ENCODE peak calls at places on chromosomes 3 and 15, in nine cellular contexts. V is body of pancreas; E is right cardiac atrium; O is A549; S is neural progenitor cell; J is neuronal stem cell; X is CD8-positive, alpha-beta memory T cell; L is psoas muscle; A is mucosa of descending colon. P is an unnamed sample. For H3K4me1 and H3K9me3, the result is how much of the 10 kb centered on the place peaks cover.

GRCh38 chr15:98666441-98666840 is 18.1 kb downstream of the IGF1R start:
- DNase-seq in V (no peak), E (no peak), O (no peak), S (no peak), J (no peak), X (no peak), L (no peak), A (no peak), P (no peak)

GRCh38 chr3:146431240-146431639 is 38.1 kb downstream of the PLSCR2 start:
- DNase-seq in V (no peak), E (no peak), O (no peak), S (no peak), J (no peak), X (no peak), L (no peak), A (no peak), P (no peak)

GRCh38 chr3:71238267-71238985 is 345.1 kb downstream of the FOXP1 start:
- DNase-seq in V (no peak), E (no peak), O (no peak), S (no peak), J (no peak), X (no peak), L (no peak), A (peak), P (no peak)

GRCh38 chr3:127799476-127800222 is 22.7 kb downstream of the MGLL start:
- DNase-seq in V (no peak), E (no peak), O (no peak), S (no peak), J (no peak), X (no peak), L (no peak), A (no peak), P (no peak)

GRCh38 chr3:136197159-136197715 is 1.1 kb upstream of the MSL2 start:
- DNase-seq in V (no peak), E (no peak), O (no peak), S (no peak), J (no peak), X (no peak), L (no peak), A (no peak), P (no peak)

GRCh38 chr3:2024713-2025112 is 74.0 kb upstream of the CNTN4 start:
- DNase-seq in V (no peak), E (no peak), O (no peak), S (no peak), J (no peak), X (no peak), L (no peak), A (no peak), P (no peak)

GRCh38 chr3:152388631-152389030 is 119.9 kb downstream of the MBNL1 start:
- DNase-seq in V (no peak), E (no peak), O (no peak), S (no peak), J (no peak), X (no peak), L (no peak), A (no peak), P (no peak)

GRCh38 chr3:172102123-172102882 is 62.9 kb downstream of the FNDC3B start:
- DNase-seq in V (peak), E (peak), O (no peak), S (no peak), J (no peak), X (peak), L (no peak), A (peak), P (no peak)

GRCh38 chr15:29008846-29009245 is 123.1 kb downstream of the APBA2 start:
- DNase-seq in V (no peak), E (no peak), O (no peak), S (no peak), J (no peak), X (no peak), L (no peak), A (no peak), P (no peak)

GRCh38 chr3:158659454-158660237 is 12.8 kb downstream of the LXN start:
- DNase-seq in V (peak), E (peak), O (peak), S (peak), J (peak), X (peak), L (peak), A (peak), P (peak)

GRCh38 chr3:171811059-171811912 is 1.0 kb upstream of the PLD1 start:
- DNase-seq in V (no peak), E (peak), O (peak), S (no peak), J (no peak), X (no peak), L (peak), A (no peak), P (peak)

GRCh38 chr3:58180940-58181587 is 29.7 kb downstream of the DNASE1L3 start:
- DNase-seq in V (no peak), E (no peak), O (no peak), S (no peak), J (no peak), X (no peak), L (no peak), A (no peak), P (no peak)

GRCh38 chr15:84598250-84598649 is 2.6 kb upstream of the ZSCAN2 start:
- DNase-seq in V (no peak), E (no peak), O (no peak), S (peak), J (no peak), X (peak), L (no peak), A (no peak), P (no peak)

GRCh38 chr3:197022405-197023231 is 7.0 kb downstream of the MELTF start:
- DNase-seq in V (no peak), E (no peak), O (no peak), S (no peak), J (no peak), X (no peak), L (no peak), A (no peak), P (no peak)

GRCh38 chr15:70643783-70644125 is 119.6 kb downstream of the UACA start:
- DNase-seq in V (no peak), E (no peak), O (peak), S (no peak), J (no peak), X (no peak), L (no peak), A (no peak), P (no peak)

GRCh38 chr3:99342374-99342773 is 296.0 kb upstream of the COL8A1 start:
- DNase-seq in V (no peak), E (no peak), O (no peak), S (no peak), J (no peak), X (no peak), L (no peak), A (no peak), P (no peak)

GRCh38 chr3:129305592-129306091 is 27.0 kb downstream of the HMCES start:
- DNase-seq in V (peak), E (peak), O (no peak), S (peak), J (peak), X (no peak), L (peak), A (peak), P (peak)

GRCh38 chr3:88713233-88713691 is 394.2 kb upstream of the EPHA3 start:
- DNase-seq in V (no peak), E (no peak), O (no peak), S (no peak), J (no peak), X (no peak), L (no peak), A (no peak), P (no peak)

GRCh38 chr3:63168179-63168578 is 109.9 kb upstream of the SYNPR start:
- DNase-seq in V (no peak), E (no peak), O (no peak), S (no peak), J (no peak), X (no peak), L (no peak), A (no peak), P (no peak)

GRCh38 chr15:27701014-27701413 is 398.1 kb downstream of the OCA2 start:
- DNase-seq in V (no peak), E (no peak), O (no peak), S (no peak), J (no peak), X (no peak), L (no peak), A (no peak), P (no peak)

GRCh38 chr3:25872200-25872877 is 82.4 kb downstream of the OXSM start:
- DNase-seq in V (no peak), E (no peak), O (no peak), S (no peak), J (no peak), X (no peak), L (no peak), A (no peak), P (no peak)

GRCh38 chr3:148532326-148532725 is 165.4 kb upstream of the AGTR1 start:
- DNase-seq in V (no peak), E (no peak), O (no peak), S (no peak), J (no peak), X (no peak), L (no peak), A (no peak), P (no peak)

GRCh38 chr3:133367956-133368355 is 31.9 kb upstream of the BFSP2 start:
- DNase-seq in V (no peak), E (no peak), O (no peak), S (no peak), J (no peak), X (no peak), L (no peak), A (no peak), P (no peak)

GRCh38 chr3:130548356-130548755 is 31.4 kb downstream of the COL6A6 start:
- DNase-seq in V (no peak), E (no peak), O (no peak), S (no peak), J (no peak), X (no peak), L (no peak), A (no peak), P (no peak)

GRCh38 chr3:160707187-160707789 is 30.3 kb downstream of the ARL14 start:
- DNase-seq in V (peak), E (no peak), O (peak), S (peak), J (peak), X (peak), L (no peak), A (peak), P (no peak)

GRCh38 chr15:70416851-70417250 is 319.1 kb upstream of the TLE3 start:
- DNase-seq in V (no peak), E (no peak), O (no peak), S (no peak), J (no peak), X (no peak), L (no peak), A (no peak), P (peak)

GRCh38 chr3:15386352-15386751 is 41.0 kb downstream of the METTL6 start:
- DNase-seq in V (no peak), E (no peak), O (no peak), S (no peak), J (no peak), X (no peak), L (no peak), A (peak), P (no peak)
- H3K4me1 ChIP-seq in V (under half), E (under half), O (under half), S (under half), J (under half), X (under half), L (under half), A (under half), P (under half)

DNA sequence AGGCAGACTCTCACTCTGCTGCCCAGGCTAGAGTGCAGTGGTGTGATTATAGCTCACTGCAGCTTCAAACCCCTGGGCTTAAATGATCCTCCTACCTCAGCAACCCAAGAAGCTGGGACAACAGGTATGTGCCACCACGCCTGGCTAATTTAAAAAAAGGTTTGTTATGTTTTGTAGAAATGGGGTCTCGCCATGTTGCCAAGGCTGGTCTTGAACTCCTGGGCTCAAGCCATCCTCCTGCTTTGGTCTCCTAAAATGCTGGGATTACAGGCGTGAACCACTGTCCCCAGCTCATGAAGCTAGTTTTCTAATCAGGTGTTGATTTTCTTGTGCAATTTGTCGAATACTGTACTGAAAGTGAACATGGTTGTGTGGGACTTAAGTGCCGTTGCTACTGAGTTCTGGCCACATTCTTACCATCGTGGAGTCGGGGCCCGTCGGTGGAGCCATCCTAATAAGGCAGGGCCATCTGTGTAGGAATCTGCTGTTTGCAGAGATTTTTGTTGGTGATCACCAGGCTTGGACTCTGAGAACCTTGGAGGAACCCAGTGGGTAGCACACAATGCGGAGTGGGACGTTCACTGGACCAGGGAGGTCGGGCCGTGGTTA is 193.2 kb downstream of the GOLGA6L6 start:
- DNase-seq in V (no peak), E (no peak), O (no peak), S (no peak), J (no peak), X (no peak), L (no peak), A (no peak), P (no peak)
- H3K9me3 ChIP-seq in V (under half), E (under half), O (half or more), S (half or more), J (under half), X (under half), L (under half), A (half or more), P (under half)

DNA sequence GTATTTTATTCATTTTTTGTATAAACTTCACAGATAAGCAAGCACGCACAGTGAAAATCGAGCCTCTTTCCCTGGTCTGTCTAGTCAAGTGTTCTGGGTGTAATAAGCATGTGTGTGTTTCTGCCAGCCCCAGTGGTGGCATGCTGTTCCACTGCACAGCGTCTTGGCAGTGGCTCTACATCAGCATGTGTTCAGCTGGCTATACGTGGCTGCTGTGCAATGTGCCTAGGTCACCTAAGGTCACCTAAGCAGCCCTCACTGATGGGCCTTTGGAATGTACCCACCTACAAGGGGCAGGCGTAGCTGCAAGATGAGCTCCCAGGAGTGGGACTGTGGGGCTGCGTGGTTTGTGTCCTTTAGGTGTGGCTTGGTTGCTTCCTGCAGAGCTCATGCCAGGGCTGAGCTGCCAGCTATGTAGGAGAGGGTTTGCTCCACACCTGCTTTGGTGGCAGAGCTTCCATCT is 4.9 kb downstream of the LIMD1 start:
- DNase-seq in V (peak), E (peak), O (no peak), S (no peak), J (no peak), X (no peak), L (no peak), A (peak), P (no peak)
- H3K4me1 ChIP-seq in V (half or more), E (under half), O (under half), S (under half), J (under half), X (half or more), L (half or more), A (under half), P (half or more)

DNA sequence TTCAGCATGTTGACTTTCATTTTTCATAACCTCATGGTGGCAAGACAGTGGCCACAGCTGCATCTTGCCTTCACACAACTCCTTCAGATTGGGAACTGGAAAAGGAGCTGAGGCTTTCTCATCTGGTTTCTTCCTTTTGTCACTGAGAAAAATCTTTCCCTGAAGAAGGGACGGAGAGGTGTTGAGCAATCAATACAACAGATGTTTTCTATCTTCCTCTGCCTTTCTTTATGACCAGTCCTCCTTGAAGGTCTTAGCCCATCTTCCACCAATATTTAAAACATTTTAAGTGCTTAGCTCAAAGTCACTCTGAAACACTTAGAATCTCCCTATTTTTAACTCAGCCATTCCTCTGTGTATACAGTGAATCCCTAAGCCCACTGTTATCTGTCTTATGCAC is 11.9 kb downstream of the ZNF660 start:
- DNase-seq in V (no peak), E (no peak), O (no peak), S (no peak), J (no peak), X (no peak), L (no peak), A (no peak), P (no peak)
- H3K9me3 ChIP-seq in V (under half), E (under half), O (under half), S (under half), J (half or more), X (under half), L (under half), A (under half), P (under half)

GRCh38 chr3:105365171-105365535 is 1.6 kb upstream of the ALCAM start:
- DNase-seq in V (peak), E (no peak), O (no peak), S (no peak), J (no peak), X (no peak), L (no peak), A (no peak), P (no peak)
- H3K4me1 ChIP-seq in V (under half), E (under half), O (under half), S (under half), J (under half), X (under half), L (under half), A (under half), P (under half)

DNA sequence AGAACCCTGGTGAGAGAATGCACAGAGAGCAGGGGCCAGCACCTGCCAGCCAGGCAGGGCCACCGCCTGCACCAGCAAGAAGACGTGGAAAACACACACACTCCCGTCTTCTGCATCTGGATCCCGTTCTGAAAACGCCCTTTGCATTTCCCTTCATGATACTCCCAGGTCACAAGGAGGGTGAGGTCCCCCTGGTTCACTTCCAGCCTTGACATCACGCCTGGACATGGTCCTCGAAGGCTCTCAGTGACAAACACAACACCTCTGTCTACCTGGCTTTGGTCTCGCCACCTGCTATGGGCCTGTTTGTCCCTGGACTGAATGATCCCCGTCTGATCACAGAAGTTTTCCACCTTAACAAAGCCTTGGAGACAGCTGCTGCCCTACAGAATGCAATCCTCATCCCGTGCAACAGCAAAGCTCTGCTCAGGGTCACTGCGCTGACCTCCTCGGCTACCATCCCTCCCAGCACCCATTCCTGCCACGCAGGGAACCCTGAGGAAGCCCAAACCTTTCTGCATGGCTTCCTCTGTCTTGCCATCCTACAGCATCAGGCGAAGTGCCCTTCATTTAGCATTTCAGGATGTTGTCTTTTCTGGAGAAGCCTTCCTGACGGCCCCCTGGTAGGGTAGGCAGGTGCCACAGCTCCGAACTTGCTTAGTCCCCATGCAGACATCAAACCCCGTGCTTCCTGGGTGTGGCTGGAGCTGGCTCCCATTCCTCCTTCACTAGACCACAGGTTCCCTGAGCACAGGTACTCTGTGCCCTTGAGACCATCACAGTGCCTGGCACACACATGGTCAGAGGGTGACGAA is 122.5 kb downstream of the ATP10A start:
- DNase-seq in V (no peak), E (peak), O (no peak), S (no peak), J (no peak), X (no peak), L (no peak), A (no peak), P (no peak)
- H3K9me3 ChIP-seq in V (under half), E (under half), O (under half), S (under half), J (under half), X (under half), L (under half), A (under half), P (under half)

GRCh38 chr3:111862974-111863373 is 3.9 kb downstream of the PHLDB2 start:
- DNase-seq in V (no peak), E (no peak), O (no peak), S (no peak), J (no peak), X (no peak), L (no peak), A (no peak), P (no peak)
- H3K4me1 ChIP-seq in V (under half), E (under half), O (half or more), S (under half), J (under half), X (under half), L (under half), A (under half), P (under half)

GRCh38 chr3:182315313-182315712 is 478.0 kb upstream of the ATP11B start:
- DNase-seq in V (no peak), E (no peak), O (no peak), S (no peak), J (no peak), X (no peak), L (no peak), A (no peak), P (no peak)
- H3K9me3 ChIP-seq in V (under half), E (under half), O (under half), S (under half), J (under half), X (under half), L (under half), A (under half), P (under half)

DNA sequence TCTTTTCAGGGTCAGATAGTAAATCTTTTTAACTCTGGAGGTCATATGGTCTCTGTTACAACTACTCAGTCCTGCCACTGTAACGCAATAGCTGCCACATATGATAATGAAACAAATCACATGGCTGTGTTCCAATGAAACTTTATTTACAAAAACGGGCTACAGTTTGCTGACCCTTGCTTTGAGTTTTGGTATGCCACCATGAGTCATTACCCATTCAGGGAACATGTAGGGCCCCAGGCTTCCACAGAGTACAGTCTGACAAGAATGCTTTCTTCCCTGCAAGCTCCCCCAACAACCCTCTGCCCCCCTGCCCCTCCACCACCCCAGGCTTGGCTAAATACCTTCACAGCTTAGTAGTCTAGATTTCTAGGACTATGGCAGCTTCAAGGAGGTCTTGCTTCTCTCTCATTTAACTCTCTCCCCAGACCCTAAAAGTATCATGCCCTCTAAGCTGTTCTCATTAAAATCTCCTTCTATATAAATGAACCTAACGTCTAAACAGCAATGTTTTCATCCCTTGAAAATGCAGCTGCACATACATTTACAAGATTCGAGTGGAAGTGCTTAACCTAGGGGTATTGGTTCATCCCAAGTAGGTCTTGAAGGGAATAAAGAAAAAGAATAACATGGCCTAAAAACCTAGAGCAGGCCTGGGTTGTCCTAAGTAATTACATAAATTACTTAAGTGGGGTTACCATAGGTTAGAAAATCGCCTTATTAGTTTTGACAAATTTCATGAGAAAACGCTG is 117.8 kb upstream of the PRICKLE2 start:
- DNase-seq in V (no peak), E (no peak), O (peak), S (peak), J (no peak), X (no peak), L (no peak), A (no peak), P (no peak)
- H3K4me1 ChIP-seq in V (under half), E (under half), O (under half), S (under half), J (under half), X (under half), L (under half), A (under half), P (under half)